ENCODE peak calls at places on chromosomes 3 and 15, in ten cellular contexts. K, Q, O, W, H, G, X, V, F and T are unnamed samples.

GRCh38 chr3:181066688-181067087 is 77.2 kb upstream of the DNAJC19 start:
- DNase-seq in K (no peak), X (no peak), G (no peak), O (no peak), F (no peak), Q (no peak), V (no peak), H (no peak), W (no peak), T (no peak)

GRCh38 chr3:113153499-113154107 is 57.8 kb upstream of the BOC start:
- DNase-seq in O (no peak), V (no peak), X (no peak), G (no peak), K (no peak), H (no peak), Q (no peak), F (no peak), W (no peak), T (no peak)

GRCh38 chr15:52284164-52284563 is 11.4 kb downstream of the MYO5C start:
- DNase-seq in Q (no peak), F (no peak), H (peak), V (no peak), X (no peak), K (no peak), O (no peak), W (no peak), G (no peak), T (peak)

GRCh38 chr15:90419738-90420487 is 31.9 kb downstream of the IQGAP1 start:
- DNase-seq in O (no peak), Q (no peak), G (no peak), K (no peak), X (no peak), H (peak), V (no peak), F (no peak), W (no peak), T (no peak)

GRCh38 chr15:85414495-85414894 is 34.1 kb downstream of the AKAP13 start:
- DNase-seq in G (no peak), H (peak), X (no peak), O (no peak), W (no peak), V (no peak), Q (no peak), K (no peak), F (no peak), T (no peak)

GRCh38 chr3:23971684-23972083 is 26.6 kb downstream of the NR1D2 start:
- DNase-seq in F (no peak), O (no peak), W (no peak), G (no peak), H (no peak), Q (no peak), V (no peak), X (no peak), K (no peak), T (no peak)

GRCh38 chr15:48636511-48636910 is 9.0 kb downstream of the FBN1 start:
- DNase-seq in Q (no peak), G (no peak), H (no peak), K (no peak), O (no peak), X (no peak), F (no peak), V (no peak), W (no peak), T (no peak)

GRCh38 chr3:58356054-58356453 is 23.4 kb downstream of the PXK start:
- DNase-seq in G (no peak), O (no peak), W (no peak), V (no peak), H (no peak), Q (no peak), X (no peak), K (no peak), F (no peak), T (no peak)

GRCh38 chr15:31223478-31224350 is 102.9 kb upstream of the KLF13 start:
- DNase-seq in H (no peak), Q (no peak), K (no peak), F (no peak), G (no peak), W (no peak), V (no peak), O (no peak), X (no peak), T (no peak)

GRCh38 chr3:63976166-63976861 is 47.0 kb downstream of the PSMD6 start:
- DNase-seq in G (no peak), K (no peak), W (no peak), X (no peak), H (peak), Q (peak), V (no peak), O (no peak), F (no peak), T (peak)

GRCh38 chr3:72535789-72536188 is 312.5 kb downstream of the SHQ1 start:
- DNase-seq in O (no peak), H (no peak), X (no peak), V (no peak), G (no peak), W (no peak), F (no peak), K (no peak), Q (no peak), T (no peak)

GRCh38 chr3:60788185-60788584 is 463.1 kb downstream of the FHIT start:
- DNase-seq in F (no peak), Q (no peak), H (no peak), G (no peak), W (no peak), K (no peak), V (no peak), O (no peak), X (no peak), T (no peak)

GRCh38 chr3:178856804-178857203 is 214.8 kb downstream of the ZMAT3 start:
- DNase-seq in Q (no peak), O (no peak), V (no peak), F (no peak), G (no peak), X (no peak), H (no peak), K (no peak), W (no peak), T (no peak)

GRCh38 chr3:67828486-67829010 is 174.1 kb upstream of the SUCLG2 start:
- DNase-seq in O (no peak), V (no peak), G (no peak), X (no peak), W (no peak), H (no peak), Q (no peak), K (no peak), F (no peak), T (no peak)

GRCh38 chr3:126349611-126350501 is 7.4 kb downstream of the KLF15 start:
- DNase-seq in F (peak), X (no peak), W (peak), H (no peak), O (no peak), K (no peak), V (peak), Q (no peak), G (no peak), T (no peak)

GRCh38 chr3:119639494-119640350 is 20.7 kb downstream of the POPDC2 start:
- DNase-seq in X (no peak), V (no peak), K (no peak), Q (no peak), F (no peak), O (no peak), G (no peak), W (no peak), H (no peak), T (no peak)

GRCh38 chr15:101495334-101496197 is 6.1 kb upstream of the PCSK6 start:
- DNase-seq in V (no peak), Q (no peak), W (peak), X (no peak), O (no peak), K (no peak), H (no peak), G (no peak), F (no peak), T (no peak)

GRCh38 chr3:101077361-101078011 is 84.3 kb upstream of the ABI3BP start:
- DNase-seq in G (no peak), V (no peak), Q (no peak), W (no peak), K (no peak), X (no peak), O (no peak), F (no peak), H (peak), T (no peak)

GRCh38 chr3:79543618-79544017 is 224.2 kb downstream of the ROBO1 start:
- DNase-seq in W (no peak), V (no peak), G (no peak), Q (no peak), H (no peak), F (no peak), X (no peak), O (no peak), K (no peak), T (no peak)

GRCh38 chr3:5423076-5423475 is 235.6 kb downstream of the EDEM1 start:
- DNase-seq in F (peak), O (no peak), G (no peak), H (no peak), K (no peak), Q (no peak), W (no peak), V (no peak), X (no peak), T (no peak)

GRCh38 chr3:169556349-169556870 is 107.1 kb downstream of the MECOM start:
- DNase-seq in F (no peak), H (no peak), K (no peak), O (no peak), Q (no peak), X (no peak), V (no peak), W (no peak), G (no peak), T (no peak)

GRCh38 chr3:124797426-124797945 is 67.2 kb downstream of the UMPS start:
- DNase-seq in H (peak), O (no peak), K (no peak), X (no peak), G (no peak), V (no peak), Q (no peak), W (no peak), F (no peak), T (no peak)

GRCh38 chr15:42493694-42494093 is 1.7 kb upstream of the SNAP23 start:
- DNase-seq in H (no peak), F (no peak), G (no peak), Q (no peak), K (no peak), X (no peak), V (no peak), O (no peak), W (no peak), T (no peak)

GRCh38 chr15:42490246-42490742 is 647 bp downstream of the ZNF106 start:
- DNase-seq in K (no peak), V (no peak), F (no peak), Q (no peak), W (no peak), G (peak), X (no peak), O (no peak), H (peak), T (no peak)

GRCh38 chr15:42494998-42495360 is 455 bp upstream of the SNAP23 start:
- DNase-seq in W (peak), V (peak), O (peak), H (peak), X (peak), F (peak), G (no peak), K (no peak), Q (peak), T (peak)

GRCh38 chr15:42491540-42492225 is 742 bp upstream of the ZNF106 start:
- DNase-seq in K (no peak), V (no peak), G (no peak), Q (no peak), O (no peak), F (no peak), W (no peak), H (peak), X (peak), T (no peak)

DNA sequence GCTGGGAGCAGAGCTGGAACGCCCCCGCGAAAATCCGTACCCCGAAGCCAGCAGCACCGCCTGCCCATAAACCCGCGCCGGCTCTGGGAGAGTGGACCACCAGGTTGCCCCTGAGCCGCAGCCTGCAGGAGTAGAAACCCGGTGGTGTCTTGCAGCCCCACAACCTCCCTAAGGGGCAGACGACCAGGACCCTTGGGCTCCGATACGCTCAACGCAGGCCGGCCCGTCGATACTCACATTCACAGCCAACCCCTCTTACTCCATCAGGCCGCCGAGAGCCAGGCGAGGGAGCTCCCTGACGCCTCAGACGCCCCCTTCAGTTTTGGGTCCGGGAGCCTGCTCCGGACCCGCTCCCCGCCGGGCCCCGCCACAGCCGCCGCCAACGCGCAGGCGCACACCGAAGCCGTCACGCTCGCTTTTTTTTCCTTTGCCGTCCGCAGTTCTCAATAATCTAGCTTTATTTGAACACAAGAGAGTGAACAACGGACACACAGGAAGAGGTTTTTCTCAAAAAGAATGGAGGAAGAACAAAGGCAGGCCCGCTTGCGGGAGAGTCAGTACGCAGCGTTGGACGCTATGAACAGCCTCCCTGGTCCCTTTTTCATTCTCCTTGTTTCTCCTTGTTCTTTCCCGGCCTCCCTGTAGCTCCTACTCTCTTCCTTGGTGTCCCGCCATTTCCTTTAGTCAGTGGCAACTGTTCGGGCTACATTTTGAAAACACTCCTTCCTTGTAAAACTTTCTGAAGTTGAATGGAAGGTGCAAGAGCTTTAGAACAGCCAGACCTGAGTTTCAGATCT is at the start of gene ZNF106:
- DNase-seq in F (peak), Q (peak), G (peak), K (peak), X (peak), H (peak), V (peak), O (peak), W (peak), T (peak)
- TF ChIP-seq POLR2A in F (peak), Q (peak), G (peak), K (peak), X (peak), H (peak), V (peak), O (peak), W (peak), T (peak)

DNA sequence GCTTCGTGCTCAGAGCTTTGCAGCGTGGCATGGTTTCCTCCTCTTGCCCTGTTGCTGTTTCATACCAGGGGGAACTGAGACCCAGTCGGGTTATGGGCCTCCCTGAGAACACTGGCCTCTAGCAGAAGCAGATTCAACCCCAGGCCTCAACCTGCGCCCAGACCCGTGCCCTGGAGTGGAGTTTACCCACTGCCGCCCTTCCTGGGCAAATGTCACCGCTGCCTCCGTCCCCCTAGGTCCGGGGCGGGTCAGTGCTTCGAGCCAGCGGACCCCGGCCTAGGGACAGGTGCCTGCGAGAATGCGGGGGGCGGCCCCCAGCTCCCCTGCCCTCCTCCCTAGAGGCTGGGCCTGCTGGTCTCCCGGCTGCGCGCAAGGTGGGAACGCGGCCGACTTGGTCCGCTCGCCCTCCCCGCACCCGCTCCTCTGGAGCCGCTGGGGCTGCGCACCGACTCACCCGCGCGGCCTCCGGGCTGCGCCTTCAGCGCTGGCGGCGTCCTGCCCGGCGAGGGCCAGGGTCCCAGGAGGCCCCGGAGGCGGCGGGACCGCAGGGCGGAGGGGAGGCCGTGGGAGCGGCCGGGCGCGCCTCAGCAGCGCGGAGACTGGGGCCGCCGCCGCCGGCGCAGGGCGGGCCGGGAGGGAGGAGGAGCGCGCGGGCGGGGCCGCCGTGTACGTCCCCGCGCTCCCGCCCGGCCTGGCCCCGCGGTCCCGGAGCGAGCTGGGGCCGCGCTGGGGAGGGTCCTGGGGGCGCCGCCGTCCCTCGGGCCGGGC is at the start of gene PIGZ:
- DNase-seq in H (no peak), G (peak), W (peak), O (no peak), X (peak), F (no peak), K (peak), Q (no peak), V (no peak), T (peak)
- TF ChIP-seq POLR2A in H (no peak), G (no peak), W (no peak), O (no peak), X (no peak), F (no peak), K (peak), Q (no peak), V (no peak), T (peak)

GRCh38 chr15:66019826-66020398 is 150.6 kb downstream of the RAB11A start:
- DNase-seq in X (peak), G (no peak), F (no peak), W (no peak), V (no peak), H (no peak), K (no peak), O (no peak), Q (no peak), T (no peak)
- TF ChIP-seq POLR2A in X (no peak), G (no peak), F (no peak), W (no peak), V (no peak), H (no peak), K (no peak), O (no peak), Q (no peak), T (no peak)

DNA sequence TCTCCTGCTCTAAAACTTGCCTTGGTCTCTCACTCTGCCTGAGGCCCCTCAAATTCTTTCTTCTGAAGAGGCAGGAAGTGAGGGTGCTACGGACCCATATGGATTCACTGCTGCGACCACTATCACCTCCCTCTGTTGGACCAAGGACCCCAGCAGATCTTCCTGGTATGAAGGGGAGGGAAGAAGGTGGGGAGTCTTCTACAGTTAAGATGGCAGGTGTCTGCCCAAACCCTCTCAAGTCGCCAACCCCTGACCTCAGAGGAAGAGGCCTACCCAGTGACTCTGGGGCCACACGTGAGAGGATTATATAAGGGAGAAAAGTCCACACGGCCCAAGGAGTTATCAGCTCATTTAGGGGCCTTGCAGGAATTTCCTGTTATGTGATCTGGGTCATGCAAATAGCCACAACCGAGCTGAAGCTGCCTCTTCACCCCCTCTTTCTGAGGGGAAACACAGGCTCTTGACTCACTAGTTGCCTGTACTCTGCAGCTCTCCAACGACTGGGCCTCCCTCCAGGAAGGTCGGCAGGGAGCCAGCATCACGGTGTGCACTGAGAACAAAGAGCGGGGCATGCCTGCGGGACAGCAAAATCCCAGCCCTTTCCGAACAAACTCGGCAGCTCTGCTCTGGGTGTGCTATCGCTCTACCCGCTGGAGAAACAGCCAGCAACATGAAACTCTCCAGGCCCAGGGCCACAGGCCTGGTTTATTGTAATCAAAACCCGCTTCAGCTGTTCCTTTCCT is 116.0 kb downstream of the XXYLT1 start:
- DNase-seq in H (peak), K (peak), O (peak), Q (peak), W (peak), G (no peak), V (peak), X (peak), F (peak), T (peak)
- TF ChIP-seq POLR2A in H (no peak), K (peak), O (no peak), Q (no peak), W (no peak), G (no peak), V (no peak), X (no peak), F (no peak), T (no peak)

GRCh38 chr3:196712514-196713413 is 587 bp downstream of the PIGX start:
- DNase-seq in Q (no peak), V (peak), W (peak), K (no peak), F (peak), H (peak), G (no peak), X (no peak), O (peak), T (peak)

GRCh38 chr3:196706313-196706712 is 5.7 kb downstream of the CEP19 start:
- DNase-seq in W (no peak), Q (no peak), G (no peak), X (no peak), O (no peak), H (no peak), K (no peak), V (no peak), F (no peak), T (no peak)

GRCh38 chr3:196707566-196707965 is 4.5 kb downstream of the CEP19 start:
- DNase-seq in Q (no peak), W (no peak), V (no peak), G (no peak), K (no peak), X (no peak), H (no peak), O (no peak), F (no peak), T (no peak)

GRCh38 chr3:196708467-196708866 is 3.6 kb downstream of the CEP19 start:
- DNase-seq in V (no peak), G (no peak), Q (no peak), F (no peak), W (no peak), O (no peak), H (no peak), X (no peak), K (no peak), T (no peak)

DNA sequence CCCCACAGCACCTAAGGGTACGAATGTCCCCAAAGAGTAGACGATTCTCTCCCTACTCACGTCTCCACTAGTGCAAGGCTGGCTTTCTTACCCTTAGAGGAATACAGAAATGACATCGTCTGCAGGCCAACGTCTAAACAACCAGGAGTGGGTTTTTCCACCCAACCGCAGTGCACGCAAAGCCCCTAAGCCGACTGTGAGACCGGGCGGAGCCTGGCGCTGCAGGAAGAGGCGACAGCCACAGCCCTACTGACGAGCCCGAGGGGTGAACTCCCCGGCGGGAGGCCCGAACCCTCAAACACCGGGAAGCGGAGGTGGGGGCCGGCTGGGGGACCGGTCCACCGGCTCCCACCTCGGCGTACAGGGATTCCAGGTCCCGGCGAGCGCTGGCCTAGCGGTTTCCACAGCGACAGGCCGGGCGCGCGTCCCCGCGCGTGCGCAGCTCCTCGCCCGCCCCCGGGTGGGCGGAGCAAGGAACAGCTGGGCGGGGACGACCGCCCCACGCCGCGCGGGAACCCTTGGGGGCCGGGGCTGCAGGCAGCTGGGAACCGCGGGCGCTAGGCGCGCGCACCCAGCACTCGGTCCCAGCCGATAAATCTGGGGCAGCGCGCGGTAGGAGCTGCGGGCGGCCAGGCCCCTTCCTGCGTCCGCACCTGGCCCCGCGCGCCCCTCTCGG is at the start of the genes CEP19 and PIGX:
- DNase-seq in H (peak), K (peak), G (peak), O (peak), V (peak), X (peak), F (peak), Q (peak), W (peak), T (peak)
- TF ChIP-seq POLR2A in H (peak), K (peak), G (peak), O (no peak), V (no peak), X (peak), F (peak), Q (no peak), W (peak), T (peak)